ENCODE peak calls at places on chromosome 1, in seven cellular contexts. R is keratinocyte, V is A673, F is H1, X is fibroblast of lung, E is neural progenitor cell, P is GM23248. I is an unnamed sample.

GRCh38 chr1:198253668-198254067 is 96.9 kb downstream of the NEK7 start:
- DNase-seq in R (no peak), V (no peak), F (no peak), X (peak), E (peak), P (peak), I (peak)

GRCh38 chr1:81681570-81681969 is 119.2 kb upstream of the ADGRL2 start:
- DNase-seq in R (no peak), V (no peak), F (no peak), X (peak), E (no peak), P (peak), I (peak)

GRCh38 chr1:44817771-44818495 is 9.6 kb downstream of the BTBD19 start:
- DNase-seq in R (no peak), V (no peak), F (no peak), X (no peak), E (no peak), P (no peak), I (no peak)

GRCh38 chr1:216221260-216221700 is 202.0 kb downstream of the USH2A start:
- DNase-seq in R (no peak), V (peak), F (peak), X (peak), E (peak), P (peak), I (peak)

GRCh38 chr1:109499661-109500536 is 6.0 kb downstream of the CYB561D1 start:
- DNase-seq in R (peak), V (peak), F (peak), X (peak), E (peak), P (peak), I (peak)

GRCh38 chr1:223143760-223144248 is 756 bp upstream of the TLR5 start:
- DNase-seq in R (no peak), V (no peak), F (no peak), X (no peak), E (no peak), P (no peak), I (no peak)

GRCh38 chr1:235697517-235697916 is 47.9 kb upstream of the GNG4 start:
- DNase-seq in R (no peak), V (no peak), F (no peak), X (no peak), E (no peak), P (no peak), I (no peak)

GRCh38 chr1:5739561-5740078 is 252.6 kb downstream of the NPHP4 start:
- DNase-seq in R (no peak), V (no peak), F (peak), X (no peak), E (no peak), P (no peak), I (no peak)

GRCh38 chr1:157371211-157371610 is 181.1 kb downstream of the FCRL5 start:
- DNase-seq in R (no peak), V (no peak), F (no peak), X (no peak), E (no peak), P (peak), I (no peak)

GRCh38 chr1:20194770-20195463 is 8.6 kb upstream of the PLA2G2C start:
- DNase-seq in R (peak), V (peak), F (peak), X (peak), E (peak), P (peak), I (peak)

GRCh38 chr1:12433323-12434053 is 184.5 kb downstream of the DHRS3 start:
- DNase-seq in R (no peak), V (peak), F (peak), X (peak), E (peak), P (no peak), I (peak)

GRCh38 chr1:66396212-66396890 is 137.6 kb upstream of the SGIP1 start:
- DNase-seq in R (no peak), V (peak), F (no peak), X (no peak), E (no peak), P (no peak), I (no peak)

GRCh38 chr1:223363856-223364684 is at the start of gene SUSD4:
- DNase-seq in R (no peak), V (peak), F (peak), X (no peak), E (peak), P (peak), I (no peak)

GRCh38 chr1:966603-967295 is 467 bp downstream of the PLEKHN1 start:
- DNase-seq in R (no peak), V (peak), F (peak), X (peak), E (peak), P (peak), I (peak)

GRCh38 chr1:232416026-232416568 is 213.8 kb downstream of the SIPA1L2 start:
- DNase-seq in R (no peak), V (no peak), F (no peak), X (no peak), E (no peak), P (peak), I (no peak)

GRCh38 chr1:25068829-25069228 is 138.8 kb upstream of the RUNX3 start:
- DNase-seq in R (no peak), V (no peak), F (no peak), X (no peak), E (no peak), P (no peak), I (no peak)

GRCh38 chr1:91777630-91778300 is 108.2 kb downstream of the TGFBR3 start:
- DNase-seq in R (no peak), V (no peak), F (no peak), X (no peak), E (no peak), P (no peak), I (no peak)

GRCh38 chr1:241706967-241707366 is 54.9 kb downstream of the WDR64 start:
- DNase-seq in R (peak), V (no peak), F (no peak), X (no peak), E (no peak), P (peak), I (no peak)

GRCh38 chr1:206507395-206508129 is at the start of gene RASSF5:
- DNase-seq in R (no peak), V (peak), F (peak), X (peak), E (peak), P (peak), I (peak)
- TF ChIP-seq EZH2 in R (no peak), V (peak), F (peak), X (no peak), E (peak), P (no peak), I (peak)

DNA sequence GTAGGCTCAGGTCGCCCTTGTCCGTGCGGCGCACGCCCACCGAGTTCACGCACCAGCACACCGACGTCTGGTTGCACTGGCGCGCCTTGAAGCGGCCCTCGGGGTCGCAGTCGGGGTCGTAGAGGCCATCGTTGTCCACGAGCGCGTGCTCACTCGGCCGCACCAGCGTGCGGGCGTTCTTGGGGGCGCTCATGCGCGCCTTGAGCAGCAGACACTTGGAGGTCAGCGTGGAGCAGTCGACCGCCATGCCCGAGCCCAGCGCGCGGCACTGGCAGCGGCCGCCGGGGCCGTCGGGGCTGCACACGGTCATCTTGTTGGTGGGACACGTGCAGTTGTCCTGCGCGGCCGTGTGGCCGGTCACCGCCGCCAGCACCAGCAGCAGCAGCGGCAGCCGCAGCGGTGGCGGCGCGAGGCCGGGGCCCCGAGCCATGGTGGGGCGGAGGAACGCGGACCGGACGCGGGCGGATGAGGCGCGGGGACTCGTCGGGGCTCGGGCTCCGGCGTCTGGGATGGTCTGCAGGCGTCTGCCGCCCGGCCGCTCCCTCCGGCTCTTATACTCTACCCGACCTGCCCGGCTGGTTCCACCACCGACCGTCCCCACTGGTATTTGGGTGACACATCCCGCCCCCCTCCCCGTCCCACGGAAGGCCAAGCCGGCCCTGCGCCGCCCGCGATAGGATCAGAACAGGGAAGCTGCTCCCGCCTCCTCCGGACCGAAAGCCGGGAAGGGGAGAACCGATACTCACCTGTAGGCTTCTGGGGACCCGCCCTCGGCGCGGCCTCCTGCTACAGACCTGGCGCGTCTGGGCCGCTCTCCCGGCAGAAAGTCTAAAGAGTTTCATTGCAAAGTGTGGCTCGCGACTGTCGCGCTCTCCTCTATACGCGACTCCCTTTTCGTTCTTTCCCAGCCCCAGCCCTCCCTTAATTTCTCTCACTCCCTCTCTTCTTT is at the start of gene TACSTD2:
- DNase-seq in R (peak), V (no peak), F (peak), X (no peak), E (peak), P (peak), I (peak)
- TF ChIP-seq EZH2 in R (no peak), V (peak), F (peak), X (peak), E (peak), P (no peak), I (peak)

GRCh38 chr1:244049142-244049968 is 1.7 kb upstream of the ZBTB18 start:
- DNase-seq in R (no peak), V (peak), F (no peak), X (no peak), E (peak), P (peak), I (peak)
- TF ChIP-seq EZH2 in R (no peak), V (no peak), F (no peak), X (no peak), E (no peak), P (no peak), I (no peak)

DNA sequence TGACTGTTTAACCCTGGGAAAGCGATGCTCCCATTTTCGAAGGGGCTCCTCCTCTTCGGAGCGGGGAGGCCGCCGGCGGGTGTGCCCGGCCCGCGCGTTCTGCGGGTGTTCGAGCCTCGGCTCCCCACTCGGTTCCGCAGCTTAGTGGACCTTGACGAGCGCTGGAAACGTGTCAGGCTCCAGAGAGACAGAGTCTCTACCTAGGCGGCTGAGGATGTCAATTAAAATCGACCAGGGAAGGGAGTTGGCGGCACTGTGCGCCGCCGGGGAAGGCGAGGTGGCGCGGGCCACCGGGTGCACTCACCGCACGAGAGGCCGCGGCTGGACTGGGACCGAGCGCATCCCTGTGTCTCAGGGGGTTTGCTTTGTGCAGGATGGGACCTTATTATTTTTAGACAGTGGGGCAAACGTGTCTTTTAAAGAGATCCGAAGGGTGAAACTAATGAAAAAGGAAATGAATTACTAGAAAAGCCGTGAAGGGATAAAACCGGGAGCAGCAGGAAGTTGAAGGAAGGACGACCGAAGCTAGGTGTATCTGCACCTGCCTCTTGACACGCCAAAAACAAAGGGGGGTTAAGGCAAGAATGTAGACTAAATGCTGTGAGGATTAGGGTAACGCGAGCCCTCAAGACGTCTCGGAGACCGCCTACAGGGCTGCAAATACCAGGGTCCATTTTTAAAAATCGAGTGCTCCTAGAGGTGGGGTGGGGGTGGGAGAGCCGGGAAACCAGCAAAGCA is 5.6 kb downstream of the LHX4 start:
- DNase-seq in R (no peak), V (no peak), F (peak), X (no peak), E (peak), P (no peak), I (no peak)
- TF ChIP-seq EZH2 in R (peak), V (peak), F (peak), X (peak), E (peak), P (peak), I (peak)

GRCh38 chr1:37633040-37633949 is 1.4 kb downstream of the RSPO1 start:
- DNase-seq in R (no peak), V (no peak), F (peak), X (no peak), E (peak), P (peak), I (no peak)
- TF ChIP-seq EZH2 in R (no peak), V (no peak), F (no peak), X (peak), E (no peak), P (peak), I (no peak)

GRCh38 chr1:3133671-3134070 is 64.7 kb downstream of the PRDM16 start:
- DNase-seq in R (no peak), V (no peak), F (no peak), X (no peak), E (no peak), P (no peak), I (no peak)

GRCh38 chr1:3136532-3136931 is 67.5 kb downstream of the PRDM16 start:
- DNase-seq in R (no peak), V (no peak), F (no peak), X (no peak), E (no peak), P (no peak), I (no peak)

GRCh38 chr1:3134378-3135072 is 65.5 kb downstream of the PRDM16 start:
- DNase-seq in R (no peak), V (no peak), F (no peak), X (no peak), E (peak), P (no peak), I (no peak)

GRCh38 chr1:3135746-3136455 is 66.9 kb downstream of the PRDM16 start:
- DNase-seq in R (no peak), V (no peak), F (no peak), X (no peak), E (peak), P (no peak), I (no peak)

GRCh38 chr1:3135073-3135745 is 66.2 kb downstream of the PRDM16 start:
- DNase-seq in R (no peak), V (no peak), F (peak), X (no peak), E (peak), P (no peak), I (no peak)
- TF ChIP-seq EZH2 in R (no peak), V (no peak), F (no peak), X (no peak), E (no peak), P (no peak), I (no peak)

GRCh38 chr1:37635309-37635902 is 714 bp upstream of the RSPO1 start:
- DNase-seq in R (no peak), V (no peak), F (no peak), X (no peak), E (no peak), P (no peak), I (no peak)
- TF ChIP-seq EZH2 in R (peak), V (no peak), F (no peak), X (no peak), E (no peak), P (no peak), I (no peak)

GRCh38 chr1:47479664-47480063 is 41.8 kb downstream of the FOXD2 start:
- DNase-seq in R (no peak), V (no peak), F (no peak), X (no peak), E (no peak), P (no peak), I (no peak)
- TF ChIP-seq EZH2 in R (no peak), V (no peak), F (no peak), X (no peak), E (no peak), P (no peak), I (no peak)

GRCh38 chr1:29236993-29237905 is 927 bp downstream of the PTPRU start:
- DNase-seq in R (no peak), V (peak), F (peak), X (peak), E (peak), P (peak), I (peak)

GRCh38 chr1:29236743-29236992 is 346 bp downstream of the PTPRU start:
- DNase-seq in R (no peak), V (peak), F (no peak), X (peak), E (no peak), P (no peak), I (peak)

GRCh38 chr1:29238601-29238964 is 2.3 kb downstream of the PTPRU start:
- DNase-seq in R (no peak), V (no peak), F (no peak), X (no peak), E (no peak), P (peak), I (no peak)

GRCh38 chr1:29239142-29239541 is 2.8 kb downstream of the PTPRU start:
- DNase-seq in R (peak), V (no peak), F (no peak), X (no peak), E (no peak), P (peak), I (no peak)

GRCh38 chr1:29237906-29238600 is 1.7 kb downstream of the PTPRU start:
- DNase-seq in R (no peak), V (peak), F (peak), X (peak), E (peak), P (peak), I (peak)
- TF ChIP-seq EZH2 in R (peak), V (no peak), F (peak), X (peak), E (peak), P (no peak), I (peak)

GRCh38 chr1:118989006-118989736 is 1.0 kb upstream of the TBX15 start:
- DNase-seq in R (no peak), V (no peak), F (peak), X (no peak), E (peak), P (peak), I (no peak)
- TF ChIP-seq EZH2 in R (no peak), V (no peak), F (peak), X (no peak), E (peak), P (no peak), I (peak)

I was measured in endothelial cell of umbilical vein.